ENCODE peak calls at places on chromosomes 2 and 18, in five cellular contexts. O is DMS153, L is colonic mucosa, Z is T1000, A is upper lobe of right lung. G is an unnamed sample.

GRCh38 chr2:178199334-178199733 is 5.0 kb downstream of the OSBPL6 start:
- DNase-seq in O (no peak), L (no peak), Z (no peak), A (no peak), G (no peak)

GRCh38 chr2:210459407-210459806 is 17.2 kb downstream of the LANCL1 start:
- DNase-seq in O (no peak), L (no peak), Z (no peak), A (no peak), G (no peak)

GRCh38 chr18:25329783-25330182 is 22.2 kb downstream of the ZNF521 start:
- DNase-seq in O (no peak), L (no peak), Z (no peak), A (no peak), G (no peak)

GRCh38 chr2:226063704-226064390 is 664.3 kb downstream of the NYAP2 start:
- DNase-seq in O (no peak), L (no peak), Z (peak), A (no peak), G (no peak)

GRCh38 chr2:30561349-30561748 is 114.3 kb downstream of the LCLAT1 start:
- DNase-seq in O (no peak), L (no peak), Z (no peak), A (no peak), G (no peak)

GRCh38 chr18:13221821-13222220 is 3.3 kb downstream of the LDLRAD4 start:
- DNase-seq in O (no peak), L (peak), Z (no peak), A (no peak), G (no peak)

GRCh38 chr2:216925632-216926366 is 65.9 kb upstream of the TNP1 start:
- DNase-seq in O (peak), L (no peak), Z (no peak), A (no peak), G (no peak)

GRCh38 chr2:165874445-165875039 is 79.0 kb downstream of the TTC21B start:
- DNase-seq in O (peak), L (peak), Z (no peak), A (no peak), G (peak)

GRCh38 chr2:26279886-26280285 is 35.1 kb downstream of the HADHB start:
- DNase-seq in O (no peak), L (no peak), Z (no peak), A (no peak), G (no peak)

GRCh38 chr2:70080597-70081200 is 6.6 kb upstream of the PCBP1 start:
- DNase-seq in O (no peak), L (no peak), Z (no peak), A (no peak), G (no peak)

GRCh38 chr18:62284637-62285036 is 40.5 kb upstream of the TNFRSF11A start:
- DNase-seq in O (no peak), L (no peak), Z (no peak), A (no peak), G (no peak)

GRCh38 chr18:50158866-50159653 is 35.9 kb downstream of the MYO5B start:
- DNase-seq in O (peak), L (peak), Z (no peak), A (no peak), G (peak)

GRCh38 chr2:100639588-100640195 is 76.9 kb downstream of the PDCL3 start:
- DNase-seq in O (no peak), L (no peak), Z (no peak), A (no peak), G (no peak)

GRCh38 chr18:9136315-9137141 is at the start of gene ANKRD12:
- DNase-seq in O (peak), L (peak), Z (peak), A (peak), G (peak)

GRCh38 chr18:80191264-80191663 is 56.0 kb downstream of the PARD6G start:
- DNase-seq in O (no peak), L (no peak), Z (no peak), A (no peak), G (no peak)

GRCh38 chr2:119849838-119850565 is 90.3 kb downstream of the PTPN4 start:
- DNase-seq in O (no peak), L (no peak), Z (no peak), A (no peak), G (no peak)

GRCh38 chr2:187177253-187177652 is 270.8 kb downstream of the CALCRL start:
- DNase-seq in O (no peak), L (no peak), Z (no peak), A (no peak), G (no peak)

GRCh38 chr18:40414155-40414754 is 1540.8 kb upstream of the PIK3C3 start:
- DNase-seq in O (peak), L (no peak), Z (peak), A (no peak), G (no peak)

GRCh38 chr2:230874456-230874855 is 9.7 kb downstream of the ITM2C start:
- DNase-seq in O (no peak), L (no peak), Z (no peak), A (peak), G (no peak)

GRCh38 chr2:214591359-214591758 is 180.5 kb downstream of the VWC2L start:
- DNase-seq in O (no peak), L (no peak), Z (no peak), A (no peak), G (no peak)

GRCh38 chr2:58757971-58758370 is 516.8 kb upstream of the FANCL start:
- DNase-seq in O (no peak), L (no peak), Z (no peak), A (no peak), G (no peak)

GRCh38 chr2:193538061-193538460 is 1343.3 kb upstream of the TMEFF2 start:
- DNase-seq in O (no peak), L (no peak), Z (no peak), A (no peak), G (no peak)

GRCh38 chr2:178345951-178346350 is 105.0 kb downstream of the PRKRA start:
- DNase-seq in O (no peak), L (no peak), Z (no peak), A (no peak), G (no peak)

G was measured in NCI-H774.